ENCODE peak calls at places on chromosomes 4 and X, in four cellular contexts. One of them, this sample, is unnamed.

GRCh38 chrX:65591206-65591605 is 56.6 kb upstream of the LAS1L start:
- DNase-seq in HCT116: no peak
- DNase-seq in HepG2: no peak
- DNase-seq in WTC11: no peak
- DNase-seq in this sample: no peak

GRCh38 chr4:138047290-138047689 is 194.9 kb downstream of the SLC7A11 start:
- DNase-seq in HCT116: no peak
- DNase-seq in HepG2: no peak
- DNase-seq in WTC11: no peak
- DNase-seq in this sample: no peak

GRCh38 chr4:2007804-2008670 is 737 bp downstream of the NELFA start:
- DNase-seq in HCT116: no peak
- DNase-seq in HepG2: no peak
- DNase-seq in WTC11: no peak
- DNase-seq in this sample: no peak

GRCh38 chr4:35459045-35459444 is 785.3 kb downstream of the ARAP2 start:
- DNase-seq in HCT116: no peak
- DNase-seq in HepG2: no peak
- DNase-seq in WTC11: no peak
- DNase-seq in this sample: no peak

GRCh38 chr4:71231753-71232420 is 106.9 kb upstream of the SLC4A4 start:
- DNase-seq in HCT116: no peak
- DNase-seq in HepG2: no peak
- DNase-seq in WTC11: no peak
- DNase-seq in this sample: no peak

GRCh38 chrX:49053223-49054072 is 5.4 kb upstream of the CCDC120 start:
- DNase-seq in HCT116: no peak
- DNase-seq in HepG2: peak
- DNase-seq in WTC11: peak
- DNase-seq in this sample: no peak

GRCh38 chrX:7372843-7373525 is 225.0 kb upstream of the PUDP start:
- DNase-seq in HCT116: no peak
- DNase-seq in HepG2: no peak
- DNase-seq in WTC11: no peak
- DNase-seq in this sample: no peak

GRCh38 chr4:24988776-24989175 is 42.0 kb downstream of the LGI2 start:
- DNase-seq in HCT116: peak
- DNase-seq in HepG2: peak
- DNase-seq in WTC11: peak
- DNase-seq in this sample: no peak

GRCh38 chr4:20254517-20255250 is 3.0 kb downstream of the SLIT2 start:
- DNase-seq in HCT116: no peak
- DNase-seq in HepG2: no peak
- DNase-seq in WTC11: peak
- DNase-seq in this sample: no peak

GRCh38 chr4:6307230-6307629 is 37.6 kb downstream of the WFS1 start:
- DNase-seq in HCT116: no peak
- DNase-seq in HepG2: no peak
- DNase-seq in WTC11: no peak
- DNase-seq in this sample: no peak

GRCh38 chrX:154020500-154021115 is 906 bp upstream of the IRAK1 start:
- DNase-seq in HCT116: no peak
- DNase-seq in HepG2: no peak
- DNase-seq in WTC11: no peak
- DNase-seq in this sample: no peak

GRCh38 chr4:66575024-66575696 is 904.9 kb upstream of the EPHA5 start:
- DNase-seq in HCT116: no peak
- DNase-seq in HepG2: peak
- DNase-seq in WTC11: no peak
- DNase-seq in this sample: no peak

GRCh38 chr4:182447938-182448280 is 204.7 kb downstream of the TENM3 start:
- DNase-seq in HCT116: no peak
- DNase-seq in HepG2: no peak
- DNase-seq in WTC11: peak
- DNase-seq in this sample: no peak

GRCh38 chr4:82947498-82947897 is 47.0 kb downstream of the THAP9 start:
- DNase-seq in HCT116: no peak
- DNase-seq in HepG2: no peak
- DNase-seq in WTC11: no peak
- DNase-seq in this sample: no peak

GRCh38 chr4:170990989-170991589 is 822.1 kb upstream of the GALNTL6 start:
- DNase-seq in HCT116: peak
- DNase-seq in HepG2: peak
- DNase-seq in WTC11: peak
- DNase-seq in this sample: no peak

GRCh38 chr4:78937837-78938236 is 1.4 kb downstream of the PAQR3 start:
- DNase-seq in HCT116: no peak
- DNase-seq in HepG2: peak
- DNase-seq in WTC11: no peak
- DNase-seq in this sample: no peak

GRCh38 chr4:101346312-101346561 is 1.1 kb downstream of the PPP3CA start:
- DNase-seq in HCT116: no peak
- DNase-seq in HepG2: peak
- DNase-seq in WTC11: no peak
- DNase-seq in this sample: no peak

GRCh38 chrX:137051978-137052640 is 18.3 kb upstream of the GPR101 start:
- DNase-seq in HCT116: peak
- DNase-seq in HepG2: peak
- DNase-seq in WTC11: peak
- DNase-seq in this sample: peak

GRCh38 chr4:10087152-10087791 is 29.3 kb downstream of the WDR1 start:
- DNase-seq in HCT116: no peak
- DNase-seq in HepG2: no peak
- DNase-seq in WTC11: no peak
- DNase-seq in this sample: no peak

GRCh38 chr4:20265726-20266125 is 14.0 kb downstream of the SLIT2 start:
- DNase-seq in HCT116: no peak
- DNase-seq in HepG2: no peak
- DNase-seq in WTC11: no peak
- DNase-seq in this sample: no peak

GRCh38 chr4:125526420-125526819 is 211.7 kb downstream of the FAT4 start:
- DNase-seq in HCT116: no peak
- DNase-seq in HepG2: no peak
- DNase-seq in WTC11: no peak
- DNase-seq in this sample: no peak

GRCh38 chrX:103488332-103488731 is 31.0 kb downstream of the RAB40A start:
- DNase-seq in HCT116: peak
- DNase-seq in HepG2: no peak
- DNase-seq in WTC11: no peak
- DNase-seq in this sample: no peak

GRCh38 chr4:86791126-86791525 is 58.1 kb downstream of the SLC10A6 start:
- DNase-seq in HCT116: no peak
- DNase-seq in HepG2: peak
- DNase-seq in WTC11: peak
- DNase-seq in this sample: no peak

GRCh38 chr4:7070729-7071511 is 3.1 kb upstream of the GRPEL1 start:
- DNase-seq in HCT116: peak
- DNase-seq in HepG2: peak
- DNase-seq in WTC11: peak
- DNase-seq in this sample: peak

GRCh38 chr4:174880001-174880400 is 38.2 kb upstream of the ADAM29 start:
- DNase-seq in HCT116: no peak
- DNase-seq in HepG2: no peak
- DNase-seq in WTC11: no peak
- DNase-seq in this sample: no peak

GRCh38 chr4:65917486-65917885 is 247.2 kb upstream of the EPHA5 start:
- DNase-seq in HCT116: no peak
- DNase-seq in HepG2: no peak
- DNase-seq in WTC11: no peak
- DNase-seq in this sample: no peak

GRCh38 chrX:56564182-56564885 is 907 bp downstream of the UBQLN2 start:
- DNase-seq in HCT116: no peak
- DNase-seq in HepG2: peak
- DNase-seq in WTC11: no peak
- DNase-seq in this sample: no peak

GRCh38 chrX:16946971-16947562 is 609 bp downstream of the REPS2 start:
- DNase-seq in HCT116: no peak
- DNase-seq in HepG2: no peak
- DNase-seq in WTC11: no peak
- DNase-seq in this sample: no peak

GRCh38 chrX:3393581-3394111 is 47.2 kb upstream of the MXRA5 start:
- DNase-seq in HCT116: no peak
- DNase-seq in HepG2: no peak
- DNase-seq in WTC11: no peak
- DNase-seq in this sample: no peak

GRCh38 chr4:66606908-66607307 is 936.6 kb upstream of the EPHA5 start:
- DNase-seq in HCT116: no peak
- DNase-seq in HepG2: no peak
- DNase-seq in WTC11: no peak
- DNase-seq in this sample: no peak

GRCh38 chrX:132957211-132958085 is 981 bp downstream of the HS6ST2 start:
- DNase-seq in HCT116: no peak
- DNase-seq in HepG2: no peak
- DNase-seq in WTC11: peak
- DNase-seq in this sample: no peak

GRCh38 chr4:36316544-36317082 is 35.2 kb downstream of the DTHD1 start:
- DNase-seq in HCT116: no peak
- DNase-seq in HepG2: no peak
- DNase-seq in WTC11: no peak
- DNase-seq in this sample: no peak

DNA sequence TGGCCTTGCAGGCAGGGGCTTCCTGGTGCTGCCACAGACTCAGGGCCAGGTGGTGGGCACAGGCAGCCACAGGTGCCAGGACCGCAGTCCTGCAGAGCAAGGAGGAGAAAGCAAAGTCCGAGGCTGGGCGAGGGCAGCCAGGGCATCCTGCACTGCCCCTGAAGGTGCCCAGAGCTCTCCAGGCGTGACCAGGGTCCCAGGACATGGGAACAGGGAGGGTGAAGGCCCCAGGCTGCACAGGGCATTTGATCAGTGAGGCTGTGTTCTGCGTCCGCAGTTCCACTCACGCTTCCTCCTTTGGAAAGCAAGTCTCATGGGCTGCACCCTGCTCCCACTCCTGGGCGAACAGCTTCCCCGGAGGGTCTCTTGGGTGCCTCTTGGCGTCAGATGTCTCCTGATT is 3.0 kb downstream of the SH3TC1 start:
- DNase-seq in HCT116: no peak
- DNase-seq in HepG2: no peak
- DNase-seq in WTC11: no peak
- DNase-seq in this sample: no peak
- TF ChIP-seq ATF3 in HCT116: no peak
- TF ChIP-seq ATF3 in HepG2: no peak
- TF ChIP-seq ATF3 in WTC11: no peak
- TF ChIP-seq ATF3 in this sample: no peak

DNA sequence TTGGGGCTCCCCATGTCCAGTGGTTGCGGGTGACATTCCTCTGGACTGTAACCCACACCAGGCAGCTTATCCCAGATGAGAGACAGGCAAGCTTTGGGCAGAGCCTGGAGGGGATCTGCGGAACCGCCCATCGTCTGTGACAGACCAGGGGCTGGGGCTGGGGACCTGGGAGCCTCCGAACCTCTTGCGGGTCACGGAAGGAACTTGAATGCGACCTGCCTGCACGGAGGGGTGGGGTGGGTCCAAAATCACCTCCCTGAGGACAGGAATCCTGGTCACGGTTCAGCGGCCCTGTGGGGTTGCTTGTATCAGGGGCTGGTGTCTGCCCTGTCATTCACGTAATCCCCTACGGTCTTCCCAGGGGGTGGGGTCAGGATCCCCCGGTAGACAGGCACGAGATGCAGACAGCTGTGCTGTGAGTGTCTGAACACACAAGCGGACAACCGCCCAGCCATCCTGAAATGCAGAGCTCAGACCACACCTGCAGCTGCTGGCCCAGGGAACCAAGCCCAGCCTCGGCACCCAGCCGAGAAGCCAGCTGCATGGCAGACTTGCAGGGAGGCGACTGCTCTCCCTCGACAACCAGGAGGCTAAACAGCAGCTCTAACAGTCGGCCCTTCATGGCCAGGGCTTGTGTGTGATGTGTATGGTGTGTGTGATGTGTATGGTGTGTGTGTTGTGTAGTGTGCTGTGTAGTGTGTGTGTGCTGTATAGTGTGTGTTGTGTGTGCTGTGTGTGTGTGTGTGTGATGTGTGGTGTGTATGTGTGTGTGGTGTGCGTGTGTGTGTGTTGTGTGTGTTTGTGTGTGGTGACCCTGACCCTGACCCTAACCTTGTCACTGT is 105.9 kb upstream of the ADRA2C start:
- DNase-seq in HCT116: no peak
- DNase-seq in HepG2: no peak
- DNase-seq in WTC11: no peak
- DNase-seq in this sample: no peak
- TF ChIP-seq ATF3 in HCT116: no peak
- TF ChIP-seq ATF3 in HepG2: no peak
- TF ChIP-seq ATF3 in WTC11: no peak
- TF ChIP-seq ATF3 in this sample: no peak

DNA sequence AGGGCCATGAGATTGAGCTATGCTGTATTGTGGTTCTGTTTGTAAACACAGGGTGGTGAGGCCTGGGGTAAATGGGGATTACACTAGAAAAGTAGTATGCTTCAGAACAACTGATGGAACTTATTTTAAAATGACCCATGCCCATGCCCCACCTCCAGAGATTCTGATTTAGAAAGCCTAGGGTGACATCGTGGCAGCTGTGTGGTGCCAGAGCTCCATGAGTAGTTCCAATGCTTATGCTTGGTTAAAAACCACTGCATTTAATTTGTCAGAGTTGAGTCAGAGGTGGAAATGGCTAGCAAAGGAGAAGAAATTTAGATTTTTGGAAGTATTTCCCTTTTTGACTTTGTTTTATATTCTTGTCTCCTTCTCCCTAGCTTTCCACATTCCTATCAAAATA is 63.4 kb upstream of the PDE5A start:
- DNase-seq in HCT116: no peak
- DNase-seq in HepG2: no peak
- DNase-seq in WTC11: no peak
- DNase-seq in this sample: no peak
- TF ChIP-seq ATF3 in HCT116: no peak
- TF ChIP-seq ATF3 in HepG2: no peak
- TF ChIP-seq ATF3 in WTC11: no peak
- TF ChIP-seq ATF3 in this sample: no peak

DNA sequence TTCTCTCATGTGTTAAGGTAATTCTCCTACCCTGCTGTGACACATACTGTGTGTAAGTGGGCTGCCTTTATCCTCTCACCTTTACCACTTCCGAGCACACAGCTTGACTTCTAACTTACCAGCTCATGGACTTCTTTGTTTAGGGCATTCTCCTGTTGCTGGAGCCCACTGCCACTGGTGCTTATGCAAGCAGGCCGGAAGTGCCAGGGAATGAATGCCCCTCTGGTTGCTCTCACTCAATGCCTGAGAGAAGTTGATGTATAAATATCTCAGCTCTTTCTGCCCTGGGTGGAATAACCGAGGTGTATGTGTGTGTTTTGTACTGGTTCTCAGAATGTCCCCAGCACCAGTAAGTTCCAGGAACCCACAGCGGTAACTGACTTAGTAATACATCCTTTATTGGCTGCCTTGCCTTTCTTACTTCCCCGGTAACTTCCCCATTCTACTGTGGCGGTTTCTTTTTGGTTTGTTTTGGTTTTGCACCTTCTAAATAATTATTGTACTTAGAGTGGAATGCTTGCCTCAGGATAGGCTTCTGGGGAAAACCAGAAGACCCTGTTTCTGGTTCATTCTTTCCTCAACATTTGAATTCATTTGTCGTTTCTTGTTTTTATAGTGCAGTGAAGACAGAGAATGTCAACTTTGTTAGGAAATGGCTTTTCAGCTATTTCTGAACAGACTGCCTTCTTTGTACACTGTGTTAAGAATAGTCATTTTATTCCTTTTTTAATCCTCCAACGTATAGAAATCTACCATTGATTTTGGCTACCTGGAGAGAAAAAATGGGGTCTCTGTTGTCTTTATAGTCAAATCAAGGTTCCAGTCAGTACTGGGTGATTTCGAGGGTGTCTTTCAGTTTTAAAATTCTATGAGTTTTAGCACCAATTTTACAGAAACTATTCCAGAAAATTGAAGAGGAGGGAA is 45.4 kb downstream of the CXorf58 start:
- DNase-seq in HCT116: no peak
- DNase-seq in HepG2: no peak
- DNase-seq in WTC11: peak
- DNase-seq in this sample: peak
- TF ChIP-seq ATF3 in HCT116: no peak
- TF ChIP-seq ATF3 in HepG2: no peak
- TF ChIP-seq ATF3 in WTC11: no peak
- TF ChIP-seq ATF3 in this sample: no peak